ENCODE peak calls at places on chromosomes 2 and 18, in six cellular contexts. A is GM23248, W is neural progenitor cell, P is GM23338, S is hepatocyte, Z is SK-N-SH. D is an unnamed sample.
A peak's percentile ranks its signal among the peaks of the same experiment; 100 is the strongest.

GRCh38 chr18:36095936-36096519 is 28.7 kb upstream of the RPRD1A start:
- DNase-seq in A (peak; percentile 81), W (peak; percentile 67), P (peak; percentile 72), S (peak; percentile 68), Z (peak; percentile 53), D (peak; percentile 48)

GRCh38 chr18:74082476-74083070 is 65.1 kb downstream of the FBXO15 start:
- DNase-seq in A (peak; percentile 55), W (peak; percentile 77), P (peak; percentile 83), S (peak; percentile 70), Z (peak; percentile 66), D (peak; percentile 55)

GRCh38 chr2:210963386-210963785 is 407.0 kb downstream of the CPS1 start:
- DNase-seq in A (no peak), W (no peak), P (no peak), S (no peak), Z (no peak), D (no peak)

GRCh38 chr18:65852273-65852672 is 101.5 kb downstream of the CDH7 start:
- DNase-seq in A (no peak), W (no peak), P (no peak), S (no peak), Z (no peak), D (no peak)

GRCh38 chr18:2302628-2303516 is 268.4 kb downstream of the METTL4 start:
- DNase-seq in A (peak; percentile 50), W (no peak), P (no peak), S (no peak), Z (no peak), D (peak; percentile 93)

GRCh38 chr2:219433666-219434467 is 776 bp upstream of the SPEG start:
- DNase-seq in A (peak; percentile 79), W (peak; percentile 83), P (peak; percentile 97), S (no peak), Z (peak; percentile 39), D (peak; percentile 49)

GRCh38 chr2:105888625-105889024 is 143.9 kb downstream of the NCK2 start:
- DNase-seq in A (peak; percentile 9), W (no peak), P (peak; percentile 58), S (no peak), Z (no peak), D (peak; percentile 24)

GRCh38 chr18:66616523-66616983 is 12.7 kb upstream of the CDH19 start:
- DNase-seq in A (no peak), W (peak; percentile 60), P (peak; percentile 75), S (peak; percentile 29), Z (peak; percentile 3), D (peak; percentile 57)

GRCh38 chr2:239548965-239549595 is 148.3 kb upstream of the HDAC4 start:
- DNase-seq in A (no peak), W (no peak), P (no peak), S (no peak), Z (no peak), D (no peak)

GRCh38 chr2:225670111-225670974 is 270.8 kb downstream of the NYAP2 start:
- DNase-seq in A (peak; percentile 73), W (peak; percentile 53), P (peak; percentile 70), S (peak; percentile 63), Z (peak; percentile 17), D (peak; percentile 59)

GRCh38 chr2:26284132-26284531 is 39.4 kb downstream of the HADHB start:
- DNase-seq in A (peak; percentile 57), W (no peak), P (no peak), S (no peak), Z (no peak), D (peak; percentile 74)

GRCh38 chr2:74836675-74837401 is 2.9 kb downstream of the HK2 start:
- DNase-seq in A (peak; percentile 33), W (no peak), P (peak; percentile 79), S (no peak), Z (no peak), D (no peak)

GRCh38 chr2:229408982-229409381 is 137.9 kb upstream of the PID1 start:
- DNase-seq in A (no peak), W (no peak), P (no peak), S (no peak), Z (no peak), D (peak; percentile 5)

GRCh38 chr2:126910637-126911036 is 11.9 kb downstream of the TEX51 start:
- DNase-seq in A (no peak), W (no peak), P (no peak), S (no peak), Z (no peak), D (no peak)

GRCh38 chr18:415627-416612 is 84.6 kb downstream of the COLEC12 start:
- DNase-seq in A (peak; percentile 86), W (no peak), P (no peak), S (no peak), Z (no peak), D (peak; percentile 58)

GRCh38 chr18:79378416-79379250 is 17.1 kb upstream of the NFATC1 start:
- DNase-seq in A (peak; percentile 87), W (peak; percentile 92), P (peak; percentile 88), S (peak; percentile 89), Z (peak; percentile 67), D (peak; percentile 76)

GRCh38 chr2:46096272-46096671 is 200.9 kb upstream of the EPAS1 start:
- DNase-seq in A (peak; percentile 57), W (no peak), P (no peak), S (no peak), Z (no peak), D (no peak)

GRCh38 chr18:48829443-48830149 is 121.2 kb downstream of the SMAD7 start:
- DNase-seq in A (no peak), W (peak; percentile 75), P (peak; percentile 70), S (peak; percentile 66), Z (no peak), D (no peak)

GRCh38 chr2:20433946-20434553 is 12.8 kb upstream of the RHOB start:
- DNase-seq in A (no peak), W (no peak), P (no peak), S (no peak), Z (no peak), D (no peak)

GRCh38 chr2:105782646-105783045 is 37.9 kb downstream of the NCK2 start:
- DNase-seq in A (no peak), W (no peak), P (no peak), S (no peak), Z (no peak), D (no peak)

GRCh38 chr2:121260370-121261154 is 24.4 kb downstream of the TFCP2L1 start:
- DNase-seq in A (no peak), W (no peak), P (no peak), S (peak; percentile 9), Z (peak; percentile 54), D (no peak)

GRCh38 chr2:165793161-165793778 is 777 bp downstream of the GALNT3 start:
- DNase-seq in A (peak; percentile 27), W (peak; percentile 51), P (peak; percentile 40), S (peak; percentile 50), Z (no peak), D (peak; percentile 95)

GRCh38 chr2:204977914-204978313 is 432.6 kb downstream of the PARD3B start:
- DNase-seq in A (no peak), W (peak; percentile 69), P (peak; percentile 75), S (no peak), Z (no peak), D (no peak)

GRCh38 chr2:217465136-217465535 is 537.7 kb downstream of the TNS1 start:
- DNase-seq in A (no peak), W (no peak), P (no peak), S (no peak), Z (no peak), D (no peak)

GRCh38 chr2:183079335-183079775 is 808 bp downstream of the DUSP19 start:
- DNase-seq in A (peak; percentile 68), W (no peak), P (no peak), S (no peak), Z (no peak), D (no peak)

GRCh38 chr2:30655660-30656059 is 151.6 kb downstream of the CAPN13 start:
- DNase-seq in A (no peak), W (no peak), P (no peak), S (no peak), Z (no peak), D (no peak)

DNA sequence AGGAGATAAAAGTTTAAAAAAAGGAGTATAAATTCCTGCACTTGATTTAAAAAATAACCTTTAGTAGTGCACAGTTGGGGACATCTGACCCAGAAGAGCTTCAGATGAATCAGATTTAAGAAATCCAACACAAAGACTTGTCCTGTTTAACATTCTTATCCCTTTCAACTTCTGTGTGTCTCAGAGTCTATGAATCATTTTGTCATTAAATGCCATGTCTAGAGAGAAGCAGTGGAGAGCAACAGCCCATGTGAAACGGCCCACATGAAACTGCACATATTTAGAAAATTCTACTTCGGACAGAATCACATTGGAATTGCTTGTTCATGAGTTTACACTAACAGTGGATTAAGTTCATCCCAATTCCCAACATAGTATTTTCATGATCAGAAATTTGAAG is 278.6 kb downstream of the SLC8A1 start:
- DNase-seq in A (peak; percentile 40), W (no peak), P (no peak), S (no peak), Z (no peak), D (peak; percentile 56)
- TF ChIP-seq EZH2phosphoT487 in A (no peak), W (no peak), P (no peak), S (no peak), Z (no peak), D (no peak)

DNA sequence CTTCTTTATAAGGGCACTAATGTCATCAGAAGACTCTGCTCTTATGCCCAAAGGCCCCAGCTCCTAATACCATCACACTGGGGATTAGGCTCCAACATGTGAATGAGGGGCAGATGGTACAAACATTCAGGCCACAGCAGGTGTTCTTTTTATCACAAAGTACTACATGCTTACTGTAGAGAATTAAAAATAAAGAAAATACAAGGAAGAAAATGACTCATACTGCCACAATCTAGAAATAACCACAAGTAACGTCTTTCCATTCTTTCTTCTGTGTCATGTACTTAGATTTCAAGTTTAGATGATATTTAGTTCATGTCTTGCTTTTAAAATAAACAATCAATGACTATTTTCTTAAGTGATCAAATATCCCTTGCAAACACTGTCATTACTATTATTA is 100.3 kb upstream of the NEDD4L start:
- DNase-seq in A (peak; percentile 40), W (peak; percentile 14), P (no peak), S (no peak), Z (no peak), D (peak; percentile 26)
- TF ChIP-seq EZH2phosphoT487 in A (no peak), W (no peak), P (no peak), S (no peak), Z (no peak), D (no peak)

GRCh38 chr2:171128461-171128860 is 32.2 kb downstream of the TLK1 start:
- DNase-seq in A (no peak), W (no peak), P (no peak), S (no peak), Z (no peak), D (no peak)

GRCh38 chr2:171124512-171124911 is 36.2 kb downstream of the TLK1 start:
- DNase-seq in A (no peak), W (no peak), P (no peak), S (no peak), Z (no peak), D (no peak)
- TF ChIP-seq EZH2phosphoT487 in A (no peak), W (no peak), P (no peak), S (no peak), Z (no peak), D (no peak)

DNA sequence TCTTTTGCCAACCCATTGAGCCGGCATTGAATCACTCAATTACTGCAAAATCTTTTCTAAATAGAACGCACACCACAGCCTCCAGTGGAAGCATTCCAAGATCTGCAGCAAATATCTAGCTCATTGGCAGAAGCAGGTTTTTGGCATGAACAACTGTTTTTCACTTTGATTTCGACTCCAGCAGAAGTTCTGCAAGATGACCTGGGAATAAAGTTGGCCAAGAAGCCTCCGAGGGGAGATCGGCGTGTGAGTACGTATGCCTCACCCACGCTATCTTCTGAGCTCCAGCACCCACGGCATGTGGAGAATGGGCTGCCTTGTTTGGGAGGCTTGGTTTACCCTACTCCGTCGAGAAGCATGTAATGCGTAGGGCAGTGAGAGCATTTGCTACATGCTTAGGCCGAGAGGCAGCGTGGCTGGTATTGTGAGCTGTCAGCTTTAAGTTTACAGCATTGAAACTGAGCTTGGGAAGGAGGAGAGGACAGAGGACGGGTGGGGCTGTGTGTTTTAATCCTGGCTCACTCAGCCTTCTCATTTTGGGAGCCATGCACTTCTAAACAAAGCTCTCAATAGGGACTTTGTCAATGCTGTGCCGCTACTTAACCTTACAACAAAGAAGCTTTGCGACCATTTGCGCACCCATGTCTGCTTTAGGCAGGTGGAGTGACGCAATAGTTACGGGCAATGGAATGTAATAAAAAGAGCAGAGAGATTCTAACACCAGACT is 10.5 kb downstream of the PCARE start:
- DNase-seq in A (peak; percentile 78), W (peak; percentile 68), P (no peak), S (no peak), Z (no peak), D (no peak)
- TF ChIP-seq EZH2phosphoT487 in A (no peak), W (no peak), P (no peak), S (no peak), Z (no peak), D (no peak)